ENCODE peak calls at places on chromosomes 16 and 17, in eight cellular contexts. G is brain microvascular endothelial cell; Q is naive thymus-derived CD4-positive, alpha-beta T cell; F is prostate gland; W is pancreas; Z is HCT116; P is lung; L is CD8-positive, alpha-beta memory T cell. S is an unnamed sample.

GRCh38 chr16:79595261-79595660 is 5.3 kb downstream of the MAF start:
- DNase-seq in G (no peak), Q (no peak), F (no peak), W (no peak), Z (no peak), P (no peak), L (no peak), S (no peak)

GRCh38 chr16:3003582-3004270 is 9.0 kb upstream of the CLDN9 start:
- DNase-seq in G (peak; percentile 96), Q (peak; percentile 98), F (peak; percentile 98), W (peak; percentile 98), Z (peak; percentile 99), P (peak; percentile 97), L (peak; percentile 95), S (peak; percentile 100)

GRCh38 chr16:81517630-81518438 is 73.2 kb downstream of the CMIP start:
- DNase-seq in G (no peak), Q (no peak), F (no peak), W (no peak), Z (no peak), P (no peak), L (no peak), S (no peak)

GRCh38 chr16:81823111-81823510 is 44.0 kb downstream of the PLCG2 start:
- DNase-seq in G (no peak), Q (no peak), F (no peak), W (no peak), Z (no peak), P (no peak), L (no peak), S (no peak)

GRCh38 chr17:37585066-37585465 is 24.2 kb downstream of the SYNRG start:
- DNase-seq in G (no peak), Q (no peak), F (no peak), W (no peak), Z (no peak), P (no peak), L (no peak), S (no peak)

GRCh38 chr17:76565728-76566612 is 19.7 kb downstream of the ST6GALNAC2 start:
- DNase-seq in G (no peak), Q (no peak), F (no peak), W (no peak), Z (no peak), P (no peak), L (no peak), S (no peak)

GRCh38 chr16:64153718-64154117 is 968.1 kb downstream of the CDH11 start:
- DNase-seq in G (peak; percentile 18), Q (no peak), F (no peak), W (no peak), Z (no peak), P (no peak), L (no peak), S (no peak)

GRCh38 chr17:79047291-79047920 is 23.4 kb downstream of the C1QTNF1 start:
- DNase-seq in G (no peak), Q (no peak), F (no peak), W (no peak), Z (no peak), P (no peak), L (no peak), S (no peak)

GRCh38 chr17:55157165-55157564 is 107.6 kb upstream of the HLF start:
- DNase-seq in G (no peak), Q (no peak), F (no peak), W (no peak), Z (no peak), P (no peak), L (no peak), S (no peak)

GRCh38 chr16:78665373-78665772 is 565.9 kb downstream of the WWOX start:
- DNase-seq in G (no peak), Q (no peak), F (no peak), W (no peak), Z (no peak), P (no peak), L (no peak), S (no peak)

GRCh38 chr17:28407130-28407973 is 1.3 kb upstream of the SLC46A1 start:
- DNase-seq in G (no peak), Q (no peak), F (peak; percentile 59), W (no peak), Z (no peak), P (no peak), L (no peak), S (no peak)

GRCh38 chr17:71176315-71176714 is 944.5 kb upstream of the SOX9 start:
- DNase-seq in G (no peak), Q (no peak), F (no peak), W (no peak), Z (no peak), P (no peak), L (no peak), S (no peak)

GRCh38 chr16:86909359-86910145 is 331.2 kb downstream of the FOXL1 start:
- DNase-seq in G (no peak), Q (no peak), F (no peak), W (no peak), Z (no peak), P (no peak), L (no peak), S (no peak)

GRCh38 chr17:27481327-27481726 is 25.1 kb downstream of the KSR1 start:
- DNase-seq in G (no peak), Q (peak; percentile 48), F (no peak), W (no peak), Z (no peak), P (no peak), L (peak; percentile 35), S (no peak)

GRCh38 chr17:30173649-30174048 is 57.0 kb downstream of the NSRP1 start:
- DNase-seq in G (no peak), Q (no peak), F (no peak), W (no peak), Z (no peak), P (no peak), L (no peak), S (no peak)

GRCh38 chr16:48231675-48232214 is 12.4 kb upstream of the LONP2 start:
- DNase-seq in G (peak; percentile 40), Q (no peak), F (peak; percentile 22), W (no peak), Z (peak; percentile 35), P (no peak), L (peak; percentile 20), S (peak; percentile 2)

GRCh38 chr17:1470071-1470773 is 14.2 kb upstream of the CRK start:
- DNase-seq in G (no peak), Q (no peak), F (no peak), W (no peak), Z (no peak), P (no peak), L (no peak), S (no peak)

GRCh38 chr16:51719376-51719775 is 568.3 kb upstream of the SALL1 start:
- DNase-seq in G (no peak), Q (no peak), F (no peak), W (no peak), Z (no peak), P (no peak), L (no peak), S (no peak)

GRCh38 chr16:70684146-70685060 is 1.4 kb downstream of the MTSS2 start:
- DNase-seq in G (no peak), Q (no peak), F (no peak), W (no peak), Z (no peak), P (no peak), L (no peak), S (peak; percentile 47)

GRCh38 chr17:21551081-21551881 is 141.0 kb upstream of the KCNJ18 start:
- DNase-seq in G (peak; percentile 84), Q (peak; percentile 77), F (peak; percentile 73), W (peak; percentile 80), Z (peak; percentile 18), P (peak; percentile 75), L (peak; percentile 79), S (peak; percentile 95)

GRCh38 chr17:80012156-80012555 is 23.5 kb downstream of the TBC1D16 start:
- DNase-seq in G (no peak), Q (no peak), F (no peak), W (no peak), Z (no peak), P (no peak), L (no peak), S (no peak)

GRCh38 chr16:87101903-87102302 is 215.3 kb downstream of the C16orf95 start:
- DNase-seq in G (peak; percentile 83), Q (no peak), F (no peak), W (peak; percentile 22), Z (no peak), P (no peak), L (no peak), S (peak; percentile 30)

GRCh38 chr16:84907046-84907445 is 87.3 kb downstream of the CRISPLD2 start:
- DNase-seq in G (no peak), Q (no peak), F (no peak), W (no peak), Z (no peak), P (no peak), L (no peak), S (no peak)

GRCh38 chr16:56426585-56426984 is 1.2 kb upstream of the AMFR start:
- DNase-seq in G (no peak), Q (no peak), F (no peak), W (no peak), Z (no peak), P (no peak), L (no peak), S (no peak)

GRCh38 chr16:67397451-67397801 is 4.1 kb upstream of the TPPP3 start:
- DNase-seq in G (no peak), Q (no peak), F (no peak), W (no peak), Z (no peak), P (no peak), L (no peak), S (no peak)

DNA sequence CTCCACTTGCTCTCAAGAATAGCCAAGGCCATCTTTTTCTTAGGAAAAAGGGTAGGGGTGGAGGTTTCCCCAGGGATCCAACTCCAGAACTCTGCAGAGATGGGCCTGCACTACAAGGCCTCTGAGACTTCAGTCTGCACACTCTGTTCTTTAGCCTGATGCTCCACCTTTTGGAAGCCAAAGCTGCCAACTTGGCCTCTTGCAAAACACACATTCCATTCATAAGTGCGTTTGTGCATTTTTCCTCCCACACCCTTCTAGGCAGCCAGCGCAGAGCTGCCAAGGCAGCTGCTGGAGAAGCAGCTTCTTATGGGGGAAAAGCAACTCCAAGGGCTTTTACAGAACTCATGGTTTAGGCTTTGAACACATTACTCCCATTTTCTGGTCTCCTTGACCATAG is 45.3 kb downstream of the REXO5 start:
- DNase-seq in G (peak; percentile 74), Q (no peak), F (peak; percentile 86), W (peak; percentile 31), Z (peak; percentile 28), P (peak; percentile 87), L (no peak), S (peak; percentile 92)
- H3K4me3 ChIP-seq in G (no peak overlapping the region), Q (no peak overlapping the region), F (no peak overlapping the region), W (no peak overlapping the region), Z (no peak overlapping the region), P (no peak overlapping the region), L (no peak overlapping the region), S (no peak overlapping the region)

GRCh38 chr16:89184685-89185061 is 13.1 kb downstream of the CDH15 start:
- DNase-seq in G (no peak), Q (no peak), F (no peak), W (peak; percentile 9), Z (no peak), P (no peak), L (no peak), S (no peak)
- H3K27me3 ChIP-seq in G (no peaks in the 10 kb centered on the region), Q (no peaks in the 10 kb centered on the region), F (no peaks in the 10 kb centered on the region), W (no peaks in the 10 kb centered on the region), Z (no peaks in the 10 kb centered on the region), P (no peaks in the 10 kb centered on the region), L (no peaks in the 10 kb centered on the region), S (no peaks in the 10 kb centered on the region)

GRCh38 chr16:11581677-11582076 is 5.0 kb downstream of the LITAF start:
- DNase-seq in G (no peak), Q (peak; percentile 42), F (no peak), W (no peak), Z (no peak), P (no peak), L (peak; percentile 55), S (no peak)
- H3K4me3 ChIP-seq in G (no peak overlapping the region), Q (peak overlapping the region; percentile 31), F (no peak overlapping the region), W (no peak overlapping the region), Z (no peak overlapping the region), P (no peak overlapping the region), L (peak overlapping the region; percentile 49), S (no peak overlapping the region)

GRCh38 chr17:73582821-73583220 is 61.4 kb downstream of the SDK2 start:
- DNase-seq in G (no peak), Q (no peak), F (no peak), W (no peak), Z (no peak), P (no peak), L (no peak), S (no peak)
- H3K27me3 ChIP-seq in G (no peaks in the 10 kb centered on the region), Q (no peaks in the 10 kb centered on the region), F (no peaks in the 10 kb centered on the region), W (no peaks in the 10 kb centered on the region), Z (peaks cover 17% of the 10 kb centered on the region), P (no peaks in the 10 kb centered on the region), L (no peaks in the 10 kb centered on the region), S (no peaks in the 10 kb centered on the region)

S was measured in MG63.